ENCODE peak calls at places on chromosomes 11 and 22, in six cellular contexts. One of them, this sample, is unnamed.

GRCh38 chr11:86416494-86416893 is 41.8 kb downstream of the CCDC81 start:
- DNase-seq in RWPE1: no peak
- DNase-seq in AG04449: no peak
- DNase-seq in IMR-90: peak
- DNase-seq in esophagus muscularis mucosa: no peak
- DNase-seq in CD8-positive, alpha-beta T cell: no peak
- DNase-seq in this sample: peak

GRCh38 chr11:119788911-119789560 is 60.0 kb upstream of the NECTIN1 start:
- DNase-seq in CD8-positive, alpha-beta T cell: no peak
- DNase-seq in esophagus muscularis mucosa: no peak
- DNase-seq in IMR-90: no peak
- DNase-seq in AG04449: no peak
- DNase-seq in RWPE1: no peak
- DNase-seq in this sample: no peak

GRCh38 chr11:109783842-109784241 is 309.4 kb upstream of the ZC3H12C start:
- DNase-seq in RWPE1: no peak
- DNase-seq in CD8-positive, alpha-beta T cell: no peak
- DNase-seq in AG04449: no peak
- DNase-seq in esophagus muscularis mucosa: no peak
- DNase-seq in IMR-90: no peak
- DNase-seq in this sample: no peak

GRCh38 chr11:104594228-104594958 is 303.9 kb downstream of the CASP12 start:
- DNase-seq in RWPE1: no peak
- DNase-seq in esophagus muscularis mucosa: no peak
- DNase-seq in AG04449: no peak
- DNase-seq in IMR-90: peak
- DNase-seq in CD8-positive, alpha-beta T cell: no peak
- DNase-seq in this sample: no peak

GRCh38 chr22:41596776-41597634 is 7.4 kb upstream of the PMM1 start:
- DNase-seq in CD8-positive, alpha-beta T cell: no peak
- DNase-seq in esophagus muscularis mucosa: no peak
- DNase-seq in RWPE1: no peak
- DNase-seq in AG04449: no peak
- DNase-seq in IMR-90: peak
- DNase-seq in this sample: peak

GRCh38 chr11:128283445-128283844 is 303.9 kb downstream of the ETS1 start:
- DNase-seq in IMR-90: peak
- DNase-seq in RWPE1: no peak
- DNase-seq in AG04449: no peak
- DNase-seq in CD8-positive, alpha-beta T cell: no peak
- DNase-seq in esophagus muscularis mucosa: no peak
- DNase-seq in this sample: no peak

GRCh38 chr22:46684706-46685105 is 53.3 kb downstream of the CERK start:
- DNase-seq in AG04449: no peak
- DNase-seq in CD8-positive, alpha-beta T cell: no peak
- DNase-seq in IMR-90: no peak
- DNase-seq in RWPE1: no peak
- DNase-seq in esophagus muscularis mucosa: no peak
- DNase-seq in this sample: no peak

GRCh38 chr11:36008576-36008975 is 64.7 kb downstream of the LDLRAD3 start:
- DNase-seq in IMR-90: peak
- DNase-seq in AG04449: no peak
- DNase-seq in CD8-positive, alpha-beta T cell: no peak
- DNase-seq in esophagus muscularis mucosa: no peak
- DNase-seq in RWPE1: no peak
- DNase-seq in this sample: no peak

GRCh38 chr11:35853871-35854270 is 90.0 kb upstream of the LDLRAD3 start:
- DNase-seq in esophagus muscularis mucosa: no peak
- DNase-seq in IMR-90: no peak
- DNase-seq in RWPE1: no peak
- DNase-seq in AG04449: no peak
- DNase-seq in CD8-positive, alpha-beta T cell: no peak
- DNase-seq in this sample: no peak

GRCh38 chr11:73270855-73271477 is 1.2 kb upstream of the P2RY6 start:
- DNase-seq in RWPE1: no peak
- DNase-seq in esophagus muscularis mucosa: no peak
- DNase-seq in IMR-90: no peak
- DNase-seq in CD8-positive, alpha-beta T cell: peak
- DNase-seq in AG04449: no peak
- DNase-seq in this sample: no peak

GRCh38 chr11:78802058-78802633 is 227.5 kb upstream of the NARS2 start:
- DNase-seq in CD8-positive, alpha-beta T cell: no peak
- DNase-seq in IMR-90: no peak
- DNase-seq in esophagus muscularis mucosa: no peak
- DNase-seq in AG04449: no peak
- DNase-seq in RWPE1: no peak
- DNase-seq in this sample: no peak

GRCh38 chr11:3218483-3219280 is at the start of gene MRGPRG:
- DNase-seq in esophagus muscularis mucosa: no peak
- DNase-seq in CD8-positive, alpha-beta T cell: no peak
- DNase-seq in RWPE1: no peak
- DNase-seq in IMR-90: no peak
- DNase-seq in AG04449: no peak
- DNase-seq in this sample: no peak

GRCh38 chr11:624705-625635 is at the start of gene CDHR5:
- DNase-seq in CD8-positive, alpha-beta T cell: no peak
- DNase-seq in esophagus muscularis mucosa: no peak
- DNase-seq in AG04449: no peak
- DNase-seq in RWPE1: no peak
- DNase-seq in IMR-90: no peak
- DNase-seq in this sample: no peak

GRCh38 chr11:131408011-131408640 is 37.7 kb downstream of the NTM start:
- DNase-seq in RWPE1: peak
- DNase-seq in IMR-90: peak
- DNase-seq in CD8-positive, alpha-beta T cell: no peak
- DNase-seq in esophagus muscularis mucosa: no peak
- DNase-seq in AG04449: no peak
- DNase-seq in this sample: peak

DNA sequence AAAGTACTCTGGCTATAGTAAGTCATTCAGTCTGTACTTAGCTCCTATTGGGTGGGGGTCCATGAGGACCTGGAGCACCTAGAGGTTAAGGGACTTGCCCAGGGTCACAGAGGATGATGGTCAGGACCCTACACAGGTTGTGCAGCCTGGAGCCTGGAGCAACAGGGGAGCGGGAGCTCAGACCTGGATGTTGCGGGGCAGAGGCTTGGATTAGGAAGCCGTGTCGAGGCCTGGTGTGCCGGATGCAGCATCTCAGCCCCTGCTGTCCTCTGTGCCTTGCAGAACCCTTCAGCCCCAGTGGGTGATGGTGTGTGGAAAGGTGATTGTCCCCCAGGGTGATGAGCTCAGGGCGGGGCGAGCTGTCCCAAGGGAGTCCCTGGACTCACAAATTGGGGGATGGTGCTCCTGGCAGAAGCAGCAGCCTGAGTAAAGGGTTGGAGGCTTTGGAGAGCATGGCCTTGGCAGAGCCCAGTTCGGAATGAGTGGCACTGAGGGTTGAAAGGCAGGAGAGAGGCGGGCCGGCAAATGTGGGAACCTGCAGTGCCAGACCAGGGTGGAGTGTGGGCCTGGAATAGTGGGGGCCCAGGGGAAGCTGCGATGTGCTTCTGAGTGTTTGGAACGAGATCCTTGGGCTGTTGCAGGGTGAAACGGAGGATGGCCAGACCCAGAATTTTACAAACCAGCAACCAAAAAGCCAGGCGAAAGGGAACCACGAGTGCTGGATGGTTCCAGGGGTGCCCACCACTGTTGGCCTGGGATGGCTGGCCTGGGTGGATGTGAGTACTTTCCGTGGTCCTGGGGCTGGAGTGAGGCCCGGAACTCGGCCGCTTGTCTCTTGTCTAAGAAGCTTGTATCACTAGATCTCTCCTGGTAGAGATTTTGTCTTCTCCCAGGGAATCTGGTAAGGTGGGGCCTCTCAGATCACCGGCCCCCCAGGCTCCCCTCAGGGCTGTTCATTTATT is 2.9 kb downstream of the TPCN2 start:
- DNase-seq in CD8-positive, alpha-beta T cell: no peak
- DNase-seq in esophagus muscularis mucosa: no peak
- DNase-seq in IMR-90: no peak
- DNase-seq in RWPE1: no peak
- DNase-seq in AG04449: no peak
- DNase-seq in this sample: no peak
- TF ChIP-seq CTCF in CD8-positive, alpha-beta T cell: no peak
- TF ChIP-seq CTCF in esophagus muscularis mucosa: no peak
- TF ChIP-seq CTCF in IMR-90: no peak
- TF ChIP-seq CTCF in RWPE1: no peak
- TF ChIP-seq CTCF in AG04449: no peak
- TF ChIP-seq CTCF in this sample: no peak

DNA sequence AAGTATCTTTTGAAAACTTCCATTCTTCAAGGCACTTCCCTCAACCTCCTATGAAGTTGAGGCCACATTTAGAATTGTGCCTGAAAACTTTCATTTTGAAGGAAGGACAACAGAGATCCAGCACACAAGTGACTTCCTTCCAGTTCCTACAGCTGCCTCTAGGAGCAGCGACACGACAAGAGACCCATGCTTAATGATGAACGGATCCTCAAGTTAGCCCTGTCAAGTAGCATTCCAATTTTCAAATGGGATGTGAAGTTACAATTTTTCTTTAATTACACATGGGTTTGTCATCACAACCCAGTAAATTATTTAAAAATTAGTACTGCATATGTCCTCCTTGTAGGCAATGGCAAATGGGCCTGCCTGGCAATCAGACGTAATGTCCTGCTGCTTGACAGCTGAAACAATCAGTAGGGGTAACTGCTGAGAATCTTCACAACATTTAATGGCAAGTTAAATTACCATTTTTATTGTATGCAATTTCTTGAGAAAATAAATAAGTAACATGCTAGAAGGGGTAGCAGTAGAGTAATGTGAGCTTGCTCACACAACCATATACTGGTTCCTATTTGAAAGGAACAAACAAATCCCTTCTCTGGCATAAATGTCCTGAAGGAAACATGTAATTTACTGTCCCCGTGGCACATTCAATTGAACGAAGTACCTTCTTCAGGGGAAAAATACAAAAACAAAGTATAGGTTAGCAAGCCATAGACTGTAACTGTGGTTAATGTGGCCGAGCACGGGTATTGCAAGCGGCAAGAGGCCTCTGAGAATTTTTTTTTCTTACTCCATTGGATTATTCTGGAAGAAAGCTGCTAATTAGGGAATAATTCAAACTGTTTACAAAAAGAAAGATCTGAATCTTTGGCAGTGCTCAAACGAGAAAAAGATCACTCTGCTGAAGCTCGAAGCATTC is 288.3 kb downstream of the CADM1 start:
- DNase-seq in CD8-positive, alpha-beta T cell: no peak
- DNase-seq in AG04449: no peak
- DNase-seq in IMR-90: no peak
- DNase-seq in esophagus muscularis mucosa: no peak
- DNase-seq in RWPE1: no peak
- DNase-seq in this sample: no peak
- TF ChIP-seq CTCF in CD8-positive, alpha-beta T cell: no peak
- TF ChIP-seq CTCF in AG04449: peak
- TF ChIP-seq CTCF in IMR-90: peak
- TF ChIP-seq CTCF in esophagus muscularis mucosa: no peak
- TF ChIP-seq CTCF in RWPE1: peak
- TF ChIP-seq CTCF in this sample: no peak

DNA sequence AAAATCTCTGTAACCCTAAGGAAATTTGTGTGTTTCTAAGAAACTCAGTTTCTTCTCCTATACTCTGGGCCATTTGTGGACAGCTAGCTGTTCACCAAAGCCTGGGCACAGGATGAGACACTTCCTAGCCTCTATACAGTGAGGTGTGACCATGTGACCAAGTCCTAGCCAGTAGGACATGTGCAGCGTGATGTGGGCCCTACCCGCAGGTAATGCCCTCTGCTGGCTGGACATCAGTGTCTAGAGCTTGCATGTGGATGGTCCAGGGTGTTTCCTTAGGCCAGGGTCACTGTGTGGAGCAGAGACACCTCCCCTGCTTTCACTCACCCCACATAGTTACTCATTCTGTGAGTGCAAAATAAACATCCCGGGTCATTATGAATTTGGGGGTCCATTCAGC is 100.5 kb downstream of the LARGE1 start:
- DNase-seq in CD8-positive, alpha-beta T cell: no peak
- DNase-seq in IMR-90: no peak
- DNase-seq in AG04449: no peak
- DNase-seq in esophagus muscularis mucosa: no peak
- DNase-seq in RWPE1: no peak
- DNase-seq in this sample: no peak
- TF ChIP-seq CTCF in CD8-positive, alpha-beta T cell: no peak
- TF ChIP-seq CTCF in IMR-90: no peak
- TF ChIP-seq CTCF in AG04449: no peak
- TF ChIP-seq CTCF in esophagus muscularis mucosa: no peak
- TF ChIP-seq CTCF in RWPE1: no peak
- TF ChIP-seq CTCF in this sample: no peak

DNA sequence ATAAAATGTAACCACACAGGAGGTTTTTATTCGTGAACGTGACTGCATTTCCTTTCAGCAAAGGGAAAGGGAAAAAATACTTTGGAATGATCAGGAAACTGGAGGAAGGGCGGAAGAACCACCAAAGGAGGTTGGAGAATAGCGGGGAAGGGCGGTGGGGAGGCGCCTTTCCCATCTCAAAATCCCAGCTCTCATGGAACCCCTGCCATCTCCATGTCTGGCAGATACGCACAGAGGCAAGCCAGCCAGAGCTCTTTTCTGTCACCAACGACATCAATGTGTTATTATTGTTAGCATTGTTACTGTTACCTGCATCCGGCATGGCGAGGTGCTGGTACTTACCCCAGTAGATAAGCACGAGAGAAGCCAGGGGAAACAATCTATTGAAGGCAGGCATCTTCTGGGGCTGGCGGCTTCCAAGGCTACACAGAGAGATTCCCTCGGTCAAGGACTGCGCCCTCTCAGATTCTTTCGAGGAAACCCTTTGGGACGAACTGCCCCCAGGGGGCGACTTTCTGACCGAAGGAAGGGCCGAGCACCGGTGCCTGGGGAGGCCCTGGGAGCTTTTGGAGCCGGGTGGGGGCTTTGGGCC is 923 bp downstream of the SCN3B start:
- DNase-seq in esophagus muscularis mucosa: no peak
- DNase-seq in IMR-90: no peak
- DNase-seq in RWPE1: no peak
- DNase-seq in CD8-positive, alpha-beta T cell: no peak
- DNase-seq in AG04449: no peak
- DNase-seq in this sample: no peak
- TF ChIP-seq CTCF in esophagus muscularis mucosa: no peak
- TF ChIP-seq CTCF in IMR-90: no peak
- TF ChIP-seq CTCF in RWPE1: no peak
- TF ChIP-seq CTCF in CD8-positive, alpha-beta T cell: no peak
- TF ChIP-seq CTCF in AG04449: no peak
- TF ChIP-seq CTCF in this sample: peak

GRCh38 chr22:20438678-20439492 is 1.3 kb upstream of the SCARF2 start:
- DNase-seq in esophagus muscularis mucosa: no peak
- DNase-seq in RWPE1: no peak
- DNase-seq in AG04449: no peak
- DNase-seq in CD8-positive, alpha-beta T cell: no peak
- DNase-seq in IMR-90: no peak
- DNase-seq in this sample: no peak
- TF ChIP-seq CTCF in esophagus muscularis mucosa: no peak
- TF ChIP-seq CTCF in RWPE1: no peak
- TF ChIP-seq CTCF in AG04449: peak
- TF ChIP-seq CTCF in CD8-positive, alpha-beta T cell: no peak
- TF ChIP-seq CTCF in IMR-90: peak
- TF ChIP-seq CTCF in this sample: peak

GRCh38 chr11:124446926-124447325 is 1.4 kb upstream of the OR8B8 start:
- DNase-seq in IMR-90: peak
- DNase-seq in AG04449: no peak
- DNase-seq in esophagus muscularis mucosa: no peak
- DNase-seq in RWPE1: no peak
- DNase-seq in CD8-positive, alpha-beta T cell: no peak
- DNase-seq in this sample: no peak
- TF ChIP-seq CTCF in IMR-90: no peak
- TF ChIP-seq CTCF in AG04449: no peak
- TF ChIP-seq CTCF in esophagus muscularis mucosa: no peak
- TF ChIP-seq CTCF in RWPE1: no peak
- TF ChIP-seq CTCF in CD8-positive, alpha-beta T cell: no peak
- TF ChIP-seq CTCF in this sample: no peak